ENCODE peak calls at places on chromosomes 2 and 18, in ten cellular contexts. V is AG08395; T is H4; D is stimulated activated CD4-positive, alpha-beta T cell treated with anti-CD3 and anti-CD28 coated beads, Interleukin-4, amount 100 ng/mL, for 24 hours; S is aorta; J is GOT3; F is GM23338; Q is activated gamma-delta T cell treated with Interleukin-2 at 50 U/mL for 16 hours; A is EL; C is NCI-H1092 treated with DMSO at 0.1 percent for 48 hours. W is an unnamed sample.

GRCh38 chr2:168849610-168850009 is 40.6 kb downstream of the SPC25 start:
- DNase-seq in V (peak), T (peak), D (no peak), S (no peak), J (no peak), F (peak), Q (no peak), A (peak), C (peak), W (no peak)

GRCh38 chr2:168889635-168890005 is 610 bp downstream of the SPC25 start:
- DNase-seq in V (no peak), T (no peak), D (no peak), S (no peak), J (no peak), F (no peak), Q (no peak), A (peak), C (no peak), W (no peak)

GRCh38 chr2:197626965-197627629 is 48.3 kb downstream of the RFTN2 start:
- DNase-seq in V (no peak), T (no peak), D (no peak), S (no peak), J (no peak), F (no peak), Q (no peak), A (no peak), C (no peak), W (no peak)

GRCh38 chr2:237677951-237678481 is 50.6 kb downstream of the LRRFIP1 start:
- DNase-seq in V (peak), T (no peak), D (no peak), S (no peak), J (no peak), F (no peak), Q (no peak), A (peak), C (no peak), W (peak)

GRCh38 chr18:2948038-2948437 is 64.9 kb downstream of the LPIN2 start:
- DNase-seq in V (peak), T (no peak), D (no peak), S (no peak), J (no peak), F (peak), Q (no peak), A (peak), C (no peak), W (no peak)

GRCh38 chr2:119136093-119136492 is 22.5 kb downstream of the C1QL2 start:
- DNase-seq in V (no peak), T (no peak), D (no peak), S (no peak), J (no peak), F (no peak), Q (no peak), A (no peak), C (no peak), W (peak)

GRCh38 chr2:172196768-172197322 is 94.1 kb upstream of the DLX2 start:
- DNase-seq in V (peak), T (peak), D (peak), S (peak), J (peak), F (no peak), Q (no peak), A (peak), C (no peak), W (peak)

GRCh38 chr18:77131652-77132368 is 773 bp downstream of the MBP start:
- DNase-seq in V (no peak), T (no peak), D (peak), S (peak), J (no peak), F (peak), Q (peak), A (peak), C (peak), W (peak)

GRCh38 chr18:66159451-66159850 is 408.6 kb downstream of the CDH7 start:
- DNase-seq in V (no peak), T (no peak), D (no peak), S (no peak), J (no peak), F (no peak), Q (no peak), A (no peak), C (no peak), W (no peak)

GRCh38 chr18:60021556-60021955 is 121.8 kb downstream of the PMAIP1 start:
- DNase-seq in V (no peak), T (no peak), D (no peak), S (no peak), J (no peak), F (no peak), Q (no peak), A (no peak), C (no peak), W (no peak)

GRCh38 chr18:12307871-12308385 is at the start of gene TUBB6:
- DNase-seq in V (peak), T (peak), D (no peak), S (peak), J (peak), F (peak), Q (no peak), A (peak), C (no peak), W (peak)

GRCh38 chr18:48412339-48412929 is 3.3 kb upstream of the ZBTB7C start:
- DNase-seq in V (peak), T (peak), D (peak), S (no peak), J (no peak), F (peak), Q (no peak), A (peak), C (peak), W (no peak)

GRCh38 chr2:102789349-102790085 is 27.7 kb downstream of the TMEM182 start:
- DNase-seq in V (no peak), T (no peak), D (no peak), S (no peak), J (no peak), F (peak), Q (no peak), A (no peak), C (no peak), W (no peak)

GRCh38 chr2:128501700-128502099 is 183.0 kb upstream of the HS6ST1 start:
- DNase-seq in V (no peak), T (no peak), D (no peak), S (no peak), J (no peak), F (no peak), Q (no peak), A (no peak), C (no peak), W (peak)

GRCh38 chr2:200040831-200041230 is 85.4 kb downstream of the MAIP1 start:
- DNase-seq in V (no peak), T (no peak), D (no peak), S (no peak), J (no peak), F (no peak), Q (no peak), A (no peak), C (no peak), W (no peak)

GRCh38 chr2:88019985-88020384 is 3.6 kb upstream of the RNU2-63P start:
- DNase-seq in V (no peak), T (no peak), D (no peak), S (no peak), J (no peak), F (no peak), Q (no peak), A (no peak), C (no peak), W (no peak)

GRCh38 chr2:101617188-101617587 is 80.3 kb upstream of the MAP4K4 start:
- DNase-seq in V (peak), T (no peak), D (no peak), S (no peak), J (no peak), F (no peak), Q (no peak), A (peak), C (no peak), W (no peak)

GRCh38 chr2:11344956-11345671 is 678 bp upstream of the ROCK2 start:
- DNase-seq in V (peak), T (peak), D (peak), S (peak), J (no peak), F (peak), Q (no peak), A (peak), C (peak), W (peak)

GRCh38 chr18:76401496-76401895 is 93.5 kb downstream of the ZNF516 start:
- DNase-seq in V (no peak), T (no peak), D (no peak), S (no peak), J (no peak), F (no peak), Q (no peak), A (no peak), C (no peak), W (no peak)

W was measured in upper lobe of right lung.